ENCODE peak calls at places on chromosomes 16 and 17, in eight cellular contexts. One of them, this sample, is unnamed.

GRCh38 chr16:81553814-81554675 is 109.4 kb downstream of the CMIP start:
- DNase-seq in retina: no peak
- DNase-seq in activated CD8-positive, alpha-beta memory T cell treated with anti-CD3 and anti-CD28 coated beads for 1 hour: no peak
- DNase-seq in activated naive CD4-positive, alpha-beta T cell treated with Interleukin-2 at 50 U/mL for 16 hours: no peak
- DNase-seq in psoas muscle: no peak
- DNase-seq in GM10248: no peak
- DNase-seq in CD8-positive, alpha-beta memory T cell: no peak
- DNase-seq in GDM1: no peak
- DNase-seq in this sample: no peak

GRCh38 chr17:7873051-7873450 is 15.2 kb downstream of the CYB5D1 start:
- DNase-seq in retina: no peak
- DNase-seq in CD8-positive, alpha-beta memory T cell: no peak
- DNase-seq in activated CD8-positive, alpha-beta memory T cell treated with anti-CD3 and anti-CD28 coated beads for 1 hour: no peak
- DNase-seq in psoas muscle: no peak
- DNase-seq in GDM1: no peak
- DNase-seq in activated naive CD4-positive, alpha-beta T cell treated with Interleukin-2 at 50 U/mL for 16 hours: no peak
- DNase-seq in GM10248: no peak
- DNase-seq in this sample: no peak

GRCh38 chr16:19926449-19927390 is 42.1 kb upstream of the GPRC5B start:
- DNase-seq in retina: no peak
- DNase-seq in psoas muscle: no peak
- DNase-seq in GDM1: no peak
- DNase-seq in activated CD8-positive, alpha-beta memory T cell treated with anti-CD3 and anti-CD28 coated beads for 1 hour: no peak
- DNase-seq in CD8-positive, alpha-beta memory T cell: no peak
- DNase-seq in GM10248: no peak
- DNase-seq in activated naive CD4-positive, alpha-beta T cell treated with Interleukin-2 at 50 U/mL for 16 hours: no peak
- DNase-seq in this sample: no peak

GRCh38 chr16:74999683-75000480 is 1.1 kb downstream of the ZNRF1 start:
- DNase-seq in psoas muscle: peak
- DNase-seq in activated naive CD4-positive, alpha-beta T cell treated with Interleukin-2 at 50 U/mL for 16 hours: peak
- DNase-seq in activated CD8-positive, alpha-beta memory T cell treated with anti-CD3 and anti-CD28 coated beads for 1 hour: peak
- DNase-seq in GDM1: no peak
- DNase-seq in CD8-positive, alpha-beta memory T cell: peak
- DNase-seq in GM10248: peak
- DNase-seq in retina: peak
- DNase-seq in this sample: peak

GRCh38 chr16:68760671-68761275 is 23.7 kb downstream of the CDH1 start:
- DNase-seq in GDM1: no peak
- DNase-seq in GM10248: peak
- DNase-seq in CD8-positive, alpha-beta memory T cell: no peak
- DNase-seq in activated naive CD4-positive, alpha-beta T cell treated with Interleukin-2 at 50 U/mL for 16 hours: peak
- DNase-seq in psoas muscle: no peak
- DNase-seq in activated CD8-positive, alpha-beta memory T cell treated with anti-CD3 and anti-CD28 coated beads for 1 hour: no peak
- DNase-seq in retina: no peak
- DNase-seq in this sample: peak

GRCh38 chr17:72937687-72938086 is 154.8 kb downstream of the SLC39A11 start:
- DNase-seq in activated CD8-positive, alpha-beta memory T cell treated with anti-CD3 and anti-CD28 coated beads for 1 hour: no peak
- DNase-seq in psoas muscle: no peak
- DNase-seq in CD8-positive, alpha-beta memory T cell: no peak
- DNase-seq in retina: no peak
- DNase-seq in activated naive CD4-positive, alpha-beta T cell treated with Interleukin-2 at 50 U/mL for 16 hours: no peak
- DNase-seq in GDM1: no peak
- DNase-seq in GM10248: no peak
- DNase-seq in this sample: no peak

GRCh38 chr16:28219283-28219682 is 7.5 kb upstream of the XPO6 start:
- DNase-seq in psoas muscle: no peak
- DNase-seq in GM10248: no peak
- DNase-seq in GDM1: no peak
- DNase-seq in CD8-positive, alpha-beta memory T cell: no peak
- DNase-seq in retina: no peak
- DNase-seq in activated CD8-positive, alpha-beta memory T cell treated with anti-CD3 and anti-CD28 coated beads for 1 hour: no peak
- DNase-seq in activated naive CD4-positive, alpha-beta T cell treated with Interleukin-2 at 50 U/mL for 16 hours: no peak
- DNase-seq in this sample: no peak

GRCh38 chr17:45170976-45171337 is 9.3 kb downstream of the HEXIM2 start:
- DNase-seq in activated naive CD4-positive, alpha-beta T cell treated with Interleukin-2 at 50 U/mL for 16 hours: no peak
- DNase-seq in psoas muscle: peak
- DNase-seq in activated CD8-positive, alpha-beta memory T cell treated with anti-CD3 and anti-CD28 coated beads for 1 hour: no peak
- DNase-seq in GM10248: no peak
- DNase-seq in GDM1: no peak
- DNase-seq in retina: no peak
- DNase-seq in CD8-positive, alpha-beta memory T cell: no peak
- DNase-seq in this sample: no peak

GRCh38 chr17:1568950-1569810 is 6.6 kb upstream of the PITPNA start:
- DNase-seq in GDM1: no peak
- DNase-seq in retina: no peak
- DNase-seq in GM10248: no peak
- DNase-seq in psoas muscle: no peak
- DNase-seq in CD8-positive, alpha-beta memory T cell: no peak
- DNase-seq in activated CD8-positive, alpha-beta memory T cell treated with anti-CD3 and anti-CD28 coated beads for 1 hour: no peak
- DNase-seq in activated naive CD4-positive, alpha-beta T cell treated with Interleukin-2 at 50 U/mL for 16 hours: no peak
- DNase-seq in this sample: no peak

GRCh38 chr16:85321856-85322271 is 209.6 kb upstream of the CIBAR2 start:
- DNase-seq in activated naive CD4-positive, alpha-beta T cell treated with Interleukin-2 at 50 U/mL for 16 hours: no peak
- DNase-seq in CD8-positive, alpha-beta memory T cell: no peak
- DNase-seq in GDM1: no peak
- DNase-seq in activated CD8-positive, alpha-beta memory T cell treated with anti-CD3 and anti-CD28 coated beads for 1 hour: no peak
- DNase-seq in retina: peak
- DNase-seq in psoas muscle: peak
- DNase-seq in GM10248: no peak
- DNase-seq in this sample: no peak

GRCh38 chr17:42844761-42845555 is 578 bp downstream of the AOC2 start:
- DNase-seq in activated CD8-positive, alpha-beta memory T cell treated with anti-CD3 and anti-CD28 coated beads for 1 hour: no peak
- DNase-seq in psoas muscle: no peak
- DNase-seq in CD8-positive, alpha-beta memory T cell: no peak
- DNase-seq in GDM1: no peak
- DNase-seq in retina: no peak
- DNase-seq in activated naive CD4-positive, alpha-beta T cell treated with Interleukin-2 at 50 U/mL for 16 hours: no peak
- DNase-seq in GM10248: no peak
- DNase-seq in this sample: no peak

GRCh38 chr17:10149573-10150399 is 48.6 kb downstream of the GAS7 start:
- DNase-seq in psoas muscle: no peak
- DNase-seq in retina: no peak
- DNase-seq in activated naive CD4-positive, alpha-beta T cell treated with Interleukin-2 at 50 U/mL for 16 hours: no peak
- DNase-seq in GDM1: peak
- DNase-seq in activated CD8-positive, alpha-beta memory T cell treated with anti-CD3 and anti-CD28 coated beads for 1 hour: no peak
- DNase-seq in CD8-positive, alpha-beta memory T cell: peak
- DNase-seq in GM10248: peak
- DNase-seq in this sample: peak

GRCh38 chr17:36721560-36722120 is 120.3 kb downstream of the MRM1 start:
- DNase-seq in GM10248: no peak
- DNase-seq in activated naive CD4-positive, alpha-beta T cell treated with Interleukin-2 at 50 U/mL for 16 hours: peak
- DNase-seq in GDM1: no peak
- DNase-seq in psoas muscle: no peak
- DNase-seq in CD8-positive, alpha-beta memory T cell: no peak
- DNase-seq in retina: no peak
- DNase-seq in activated CD8-positive, alpha-beta memory T cell treated with anti-CD3 and anti-CD28 coated beads for 1 hour: no peak
- DNase-seq in this sample: no peak

GRCh38 chr16:53043986-53044571 is 8.6 kb downstream of the CHD9NB start:
- DNase-seq in CD8-positive, alpha-beta memory T cell: no peak
- DNase-seq in GM10248: no peak
- DNase-seq in psoas muscle: no peak
- DNase-seq in retina: peak
- DNase-seq in activated naive CD4-positive, alpha-beta T cell treated with Interleukin-2 at 50 U/mL for 16 hours: no peak
- DNase-seq in activated CD8-positive, alpha-beta memory T cell treated with anti-CD3 and anti-CD28 coated beads for 1 hour: no peak
- DNase-seq in GDM1: no peak
- DNase-seq in this sample: no peak

GRCh38 chr17:39244600-39245570 is 19.1 kb upstream of the STAC2 start:
- DNase-seq in activated naive CD4-positive, alpha-beta T cell treated with Interleukin-2 at 50 U/mL for 16 hours: peak
- DNase-seq in psoas muscle: peak
- DNase-seq in GM10248: peak
- DNase-seq in activated CD8-positive, alpha-beta memory T cell treated with anti-CD3 and anti-CD28 coated beads for 1 hour: peak
- DNase-seq in GDM1: peak
- DNase-seq in retina: peak
- DNase-seq in CD8-positive, alpha-beta memory T cell: peak
- DNase-seq in this sample: peak

GRCh38 chr17:44108440-44109311 is 14.8 kb downstream of the HDAC5 start:
- DNase-seq in activated naive CD4-positive, alpha-beta T cell treated with Interleukin-2 at 50 U/mL for 16 hours: no peak
- DNase-seq in GDM1: no peak
- DNase-seq in GM10248: no peak
- DNase-seq in activated CD8-positive, alpha-beta memory T cell treated with anti-CD3 and anti-CD28 coated beads for 1 hour: no peak
- DNase-seq in CD8-positive, alpha-beta memory T cell: no peak
- DNase-seq in psoas muscle: peak
- DNase-seq in retina: no peak
- DNase-seq in this sample: no peak

GRCh38 chr17:10357768-10358167 is 15.0 kb downstream of the MYH13 start:
- DNase-seq in CD8-positive, alpha-beta memory T cell: no peak
- DNase-seq in retina: no peak
- DNase-seq in GDM1: no peak
- DNase-seq in activated naive CD4-positive, alpha-beta T cell treated with Interleukin-2 at 50 U/mL for 16 hours: no peak
- DNase-seq in psoas muscle: no peak
- DNase-seq in activated CD8-positive, alpha-beta memory T cell treated with anti-CD3 and anti-CD28 coated beads for 1 hour: no peak
- DNase-seq in GM10248: peak
- DNase-seq in this sample: peak

GRCh38 chr16:14423344-14423743 is 206.7 kb downstream of the PARN start:
- DNase-seq in GM10248: no peak
- DNase-seq in psoas muscle: no peak
- DNase-seq in GDM1: no peak
- DNase-seq in retina: no peak
- DNase-seq in activated naive CD4-positive, alpha-beta T cell treated with Interleukin-2 at 50 U/mL for 16 hours: no peak
- DNase-seq in activated CD8-positive, alpha-beta memory T cell treated with anti-CD3 and anti-CD28 coated beads for 1 hour: no peak
- DNase-seq in CD8-positive, alpha-beta memory T cell: no peak
- DNase-seq in this sample: no peak

GRCh38 chr17:74008196-74008595 is 195.3 kb upstream of the RPL38 start:
- DNase-seq in activated CD8-positive, alpha-beta memory T cell treated with anti-CD3 and anti-CD28 coated beads for 1 hour: no peak
- DNase-seq in retina: no peak
- DNase-seq in CD8-positive, alpha-beta memory T cell: no peak
- DNase-seq in activated naive CD4-positive, alpha-beta T cell treated with Interleukin-2 at 50 U/mL for 16 hours: peak
- DNase-seq in psoas muscle: no peak
- DNase-seq in GM10248: no peak
- DNase-seq in GDM1: peak
- DNase-seq in this sample: no peak

GRCh38 chr16:22813946-22814325 is at the start of gene HS3ST2:
- DNase-seq in activated naive CD4-positive, alpha-beta T cell treated with Interleukin-2 at 50 U/mL for 16 hours: no peak
- DNase-seq in CD8-positive, alpha-beta memory T cell: no peak
- DNase-seq in GDM1: no peak
- DNase-seq in GM10248: no peak
- DNase-seq in activated CD8-positive, alpha-beta memory T cell treated with anti-CD3 and anti-CD28 coated beads for 1 hour: no peak
- DNase-seq in psoas muscle: peak
- DNase-seq in retina: peak
- DNase-seq in this sample: peak

GRCh38 chr17:33560871-33561270 is 267.8 kb upstream of the ASIC2 start:
- DNase-seq in CD8-positive, alpha-beta memory T cell: no peak
- DNase-seq in activated naive CD4-positive, alpha-beta T cell treated with Interleukin-2 at 50 U/mL for 16 hours: no peak
- DNase-seq in GDM1: no peak
- DNase-seq in psoas muscle: no peak
- DNase-seq in activated CD8-positive, alpha-beta memory T cell treated with anti-CD3 and anti-CD28 coated beads for 1 hour: no peak
- DNase-seq in retina: no peak
- DNase-seq in GM10248: no peak
- DNase-seq in this sample: no peak

GRCh38 chr16:12119562-12119961 is 143.0 kb downstream of the SNX29 start:
- DNase-seq in GDM1: no peak
- DNase-seq in GM10248: no peak
- DNase-seq in activated naive CD4-positive, alpha-beta T cell treated with Interleukin-2 at 50 U/mL for 16 hours: no peak
- DNase-seq in CD8-positive, alpha-beta memory T cell: no peak
- DNase-seq in activated CD8-positive, alpha-beta memory T cell treated with anti-CD3 and anti-CD28 coated beads for 1 hour: no peak
- DNase-seq in psoas muscle: no peak
- DNase-seq in retina: no peak
- DNase-seq in this sample: no peak

GRCh38 chr16:75931043-75931442 is 204.8 kb upstream of the CPHXL start:
- DNase-seq in retina: no peak
- DNase-seq in psoas muscle: no peak
- DNase-seq in GDM1: no peak
- DNase-seq in CD8-positive, alpha-beta memory T cell: no peak
- DNase-seq in GM10248: no peak
- DNase-seq in activated CD8-positive, alpha-beta memory T cell treated with anti-CD3 and anti-CD28 coated beads for 1 hour: no peak
- DNase-seq in activated naive CD4-positive, alpha-beta T cell treated with Interleukin-2 at 50 U/mL for 16 hours: no peak
- DNase-seq in this sample: no peak

GRCh38 chr17:44155488-44155887 is 13.8 kb downstream of the HROB start:
- DNase-seq in GM10248: no peak
- DNase-seq in psoas muscle: no peak
- DNase-seq in CD8-positive, alpha-beta memory T cell: no peak
- DNase-seq in GDM1: no peak
- DNase-seq in retina: no peak
- DNase-seq in activated CD8-positive, alpha-beta memory T cell treated with anti-CD3 and anti-CD28 coated beads for 1 hour: no peak
- DNase-seq in activated naive CD4-positive, alpha-beta T cell treated with Interleukin-2 at 50 U/mL for 16 hours: no peak
- DNase-seq in this sample: no peak

GRCh38 chr16:84929421-84930297 is 81.7 kb downstream of the ZDHHC7 start:
- DNase-seq in GM10248: no peak
- DNase-seq in GDM1: no peak
- DNase-seq in psoas muscle: peak
- DNase-seq in retina: no peak
- DNase-seq in CD8-positive, alpha-beta memory T cell: no peak
- DNase-seq in activated naive CD4-positive, alpha-beta T cell treated with Interleukin-2 at 50 U/mL for 16 hours: no peak
- DNase-seq in activated CD8-positive, alpha-beta memory T cell treated with anti-CD3 and anti-CD28 coated beads for 1 hour: no peak
- DNase-seq in this sample: no peak

GRCh38 chr16:3670711-3671110 is 16.2 kb downstream of the DNASE1 start:
- DNase-seq in GM10248: no peak
- DNase-seq in activated naive CD4-positive, alpha-beta T cell treated with Interleukin-2 at 50 U/mL for 16 hours: no peak
- DNase-seq in CD8-positive, alpha-beta memory T cell: no peak
- DNase-seq in retina: no peak
- DNase-seq in GDM1: no peak
- DNase-seq in activated CD8-positive, alpha-beta memory T cell treated with anti-CD3 and anti-CD28 coated beads for 1 hour: no peak
- DNase-seq in psoas muscle: peak
- DNase-seq in this sample: no peak

GRCh38 chr17:65078441-65079160 is 22.1 kb upstream of the GNA13 start:
- DNase-seq in GM10248: no peak
- DNase-seq in retina: no peak
- DNase-seq in GDM1: no peak
- DNase-seq in activated naive CD4-positive, alpha-beta T cell treated with Interleukin-2 at 50 U/mL for 16 hours: no peak
- DNase-seq in activated CD8-positive, alpha-beta memory T cell treated with anti-CD3 and anti-CD28 coated beads for 1 hour: no peak
- DNase-seq in psoas muscle: no peak
- DNase-seq in CD8-positive, alpha-beta memory T cell: no peak
- DNase-seq in this sample: no peak

GRCh38 chr17:36183001-36183810 is 6.8 kb upstream of the TBC1D3B start:
- DNase-seq in retina: peak
- DNase-seq in psoas muscle: peak
- DNase-seq in CD8-positive, alpha-beta memory T cell: no peak
- DNase-seq in activated naive CD4-positive, alpha-beta T cell treated with Interleukin-2 at 50 U/mL for 16 hours: no peak
- DNase-seq in GM10248: peak
- DNase-seq in activated CD8-positive, alpha-beta memory T cell treated with anti-CD3 and anti-CD28 coated beads for 1 hour: no peak
- DNase-seq in GDM1: no peak
- DNase-seq in this sample: no peak

This sample was measured in GM06990.